ENCODE peak calls at places on chromosomes 1 and 21, in four cellular contexts. One of them, this sample, is unnamed. For H3K4me1, the result is how much of the 10 kb centered on the place peaks cover.

GRCh38 chr1:171217658-171218443 is 30.4 kb upstream of the FMO1 start:
- DNase-seq in A549: no peak
- DNase-seq in heart left ventricle: no peak
- DNase-seq in K562: no peak
- DNase-seq in this sample: no peak

GRCh38 chr1:19029191-19030085 is 73.0 kb upstream of the IFFO2 start:
- DNase-seq in A549: no peak
- DNase-seq in heart left ventricle: no peak
- DNase-seq in K562: no peak
- DNase-seq in this sample: no peak

GRCh38 chr1:151989131-151989868 is 4.4 kb downstream of the S100A10 start:
- DNase-seq in K562: no peak
- DNase-seq in heart left ventricle: peak
- DNase-seq in A549: peak
- DNase-seq in this sample: no peak

GRCh38 chr1:160637821-160638539 is 8.9 kb downstream of the SLAMF1 start:
- DNase-seq in heart left ventricle: no peak
- DNase-seq in K562: no peak
- DNase-seq in A549: no peak
- DNase-seq in this sample: no peak

GRCh38 chr21:45935628-45936027 is 45.9 kb upstream of the COL6A1 start:
- DNase-seq in K562: no peak
- DNase-seq in A549: no peak
- DNase-seq in heart left ventricle: no peak
- DNase-seq in this sample: no peak

GRCh38 chr1:13593511-13594131 is 10.0 kb downstream of the PDPN start:
- DNase-seq in K562: no peak
- DNase-seq in heart left ventricle: peak
- DNase-seq in A549: no peak
- DNase-seq in this sample: no peak

GRCh38 chr1:226223786-226224244 is 351 bp downstream of the MIXL1 start:
- DNase-seq in K562: peak
- DNase-seq in A549: peak
- DNase-seq in heart left ventricle: no peak
- DNase-seq in this sample: no peak

GRCh38 chr21:44643911-44644310 is 2.3 kb upstream of the KRTAP10-11 start:
- DNase-seq in A549: no peak
- DNase-seq in K562: no peak
- DNase-seq in heart left ventricle: no peak
- DNase-seq in this sample: no peak

GRCh38 chr1:150576794-150577556 is 2.4 kb downstream of the MCL1 start:
- DNase-seq in A549: no peak
- DNase-seq in K562: no peak
- DNase-seq in heart left ventricle: no peak
- DNase-seq in this sample: no peak

GRCh38 chr1:3772027-3772714 is 378 bp upstream of the SMIM1 start:
- DNase-seq in heart left ventricle: peak
- DNase-seq in K562: peak
- DNase-seq in A549: peak
- DNase-seq in this sample: peak

GRCh38 chr1:46086581-46086980 is 45.8 kb downstream of the PIK3R3 start:
- DNase-seq in A549: no peak
- DNase-seq in K562: no peak
- DNase-seq in heart left ventricle: no peak
- DNase-seq in this sample: no peak

GRCh38 chr1:37277366-37277765 is 197.0 kb upstream of the ZC3H12A start:
- DNase-seq in K562: no peak
- DNase-seq in heart left ventricle: no peak
- DNase-seq in A549: no peak
- DNase-seq in this sample: no peak

GRCh38 chr1:20739225-20739624 is 6.7 kb upstream of the SH2D5 start:
- DNase-seq in K562: no peak
- DNase-seq in heart left ventricle: no peak
- DNase-seq in A549: peak
- DNase-seq in this sample: no peak

GRCh38 chr1:17595602-17595925 is 56.1 kb downstream of the ARHGEF10L start:
- DNase-seq in heart left ventricle: no peak
- DNase-seq in K562: no peak
- DNase-seq in A549: no peak
- DNase-seq in this sample: no peak

GRCh38 chr21:45302082-45303061 is 14.7 kb upstream of the POFUT2 start:
- DNase-seq in heart left ventricle: peak
- DNase-seq in A549: no peak
- DNase-seq in K562: no peak
- DNase-seq in this sample: no peak

GRCh38 chr1:201288007-201288406 is 4.7 kb downstream of the PKP1 start:
- DNase-seq in A549: no peak
- DNase-seq in heart left ventricle: no peak
- DNase-seq in K562: no peak
- DNase-seq in this sample: no peak

GRCh38 chr1:163069142-163069541 is at the start of gene RGS4:
- DNase-seq in heart left ventricle: peak
- DNase-seq in K562: no peak
- DNase-seq in A549: peak
- DNase-seq in this sample: peak

DNA sequence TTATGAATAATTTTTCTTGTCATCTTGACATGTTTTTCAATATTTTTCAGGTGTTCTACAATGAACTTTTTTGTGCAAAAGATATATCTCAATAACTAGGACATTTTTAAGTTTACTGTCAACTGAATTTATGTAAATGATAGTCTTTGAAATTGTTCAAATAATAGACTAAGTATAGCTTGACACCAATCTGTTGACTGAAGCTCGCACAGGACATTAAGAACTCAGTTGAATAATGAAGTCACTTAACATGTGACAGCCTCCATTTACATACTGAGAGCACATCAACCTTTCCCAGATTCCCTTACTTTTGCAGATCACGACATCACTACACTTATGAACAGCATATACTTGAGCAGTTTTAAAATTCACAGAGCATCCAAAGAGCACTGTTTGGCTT is 268.2 kb downstream of the LRRC7 start:
- DNase-seq in A549: no peak
- DNase-seq in heart left ventricle: no peak
- DNase-seq in K562: no peak
- DNase-seq in this sample: no peak
- H3K4me3 ChIP-seq in A549: no peak
- H3K4me3 ChIP-seq in heart left ventricle: no peak
- H3K4me3 ChIP-seq in K562: no peak
- H3K4me3 ChIP-seq in this sample: no peak

GRCh38 chr1:7097938-7098592 is 312.8 kb downstream of the CAMTA1 start:
- DNase-seq in K562: no peak
- DNase-seq in heart left ventricle: no peak
- DNase-seq in A549: no peak
- DNase-seq in this sample: no peak
- H3K4me1 ChIP-seq in K562: under half
- H3K4me1 ChIP-seq in heart left ventricle: under half
- H3K4me1 ChIP-seq in A549: under half
- H3K4me1 ChIP-seq in this sample: under half

GRCh38 chr1:155128755-155129473 is 1.2 kb downstream of the EFNA1 start:
- DNase-seq in K562: no peak
- DNase-seq in A549: peak
- DNase-seq in heart left ventricle: peak
- DNase-seq in this sample: no peak
- H3K4me3 ChIP-seq in K562: no peak
- H3K4me3 ChIP-seq in A549: peak
- H3K4me3 ChIP-seq in heart left ventricle: peak
- H3K4me3 ChIP-seq in this sample: no peak

DNA sequence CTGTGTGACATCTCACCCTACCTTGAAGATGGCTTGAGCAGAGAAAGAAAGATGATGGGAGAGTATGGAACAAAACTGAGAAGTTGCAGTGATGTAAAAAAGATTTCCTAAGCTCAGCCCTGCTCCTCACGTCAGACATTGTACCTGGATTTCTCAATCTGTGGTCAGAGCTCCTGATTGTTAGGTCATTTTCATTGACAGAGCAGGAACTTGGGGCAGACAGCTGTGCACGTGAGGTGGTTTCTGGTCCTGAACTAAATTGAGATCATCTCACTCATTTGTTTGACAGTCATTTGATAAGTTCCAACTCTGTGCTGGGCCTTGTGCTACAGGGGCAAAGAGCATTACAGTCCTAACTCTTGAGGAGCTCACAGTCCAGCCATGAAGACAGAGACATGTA is 10.2 kb downstream of the TRAF3IP3 start:
- DNase-seq in heart left ventricle: no peak
- DNase-seq in K562: no peak
- DNase-seq in A549: no peak
- DNase-seq in this sample: no peak
- H3K4me1 ChIP-seq in heart left ventricle: under half
- H3K4me1 ChIP-seq in K562: under half
- H3K4me1 ChIP-seq in A549: under half
- H3K4me1 ChIP-seq in this sample: under half

GRCh38 chr1:23594149-23594917 is 35.0 kb upstream of the ID3 start:
- DNase-seq in K562: no peak
- DNase-seq in heart left ventricle: no peak
- DNase-seq in A549: no peak
- DNase-seq in this sample: no peak

GRCh38 chr1:23593556-23594148 is 34.4 kb upstream of the ID3 start:
- DNase-seq in A549: peak
- DNase-seq in heart left ventricle: no peak
- DNase-seq in K562: no peak
- DNase-seq in this sample: no peak

GRCh38 chr1:23593042-23593521 is 33.8 kb upstream of the ID3 start:
- DNase-seq in K562: no peak
- DNase-seq in A549: peak
- DNase-seq in heart left ventricle: no peak
- DNase-seq in this sample: no peak

GRCh38 chr1:23591460-23592208 is 32.3 kb upstream of the ID3 start:
- DNase-seq in A549: peak
- DNase-seq in K562: no peak
- DNase-seq in heart left ventricle: peak
- DNase-seq in this sample: no peak

DNA sequence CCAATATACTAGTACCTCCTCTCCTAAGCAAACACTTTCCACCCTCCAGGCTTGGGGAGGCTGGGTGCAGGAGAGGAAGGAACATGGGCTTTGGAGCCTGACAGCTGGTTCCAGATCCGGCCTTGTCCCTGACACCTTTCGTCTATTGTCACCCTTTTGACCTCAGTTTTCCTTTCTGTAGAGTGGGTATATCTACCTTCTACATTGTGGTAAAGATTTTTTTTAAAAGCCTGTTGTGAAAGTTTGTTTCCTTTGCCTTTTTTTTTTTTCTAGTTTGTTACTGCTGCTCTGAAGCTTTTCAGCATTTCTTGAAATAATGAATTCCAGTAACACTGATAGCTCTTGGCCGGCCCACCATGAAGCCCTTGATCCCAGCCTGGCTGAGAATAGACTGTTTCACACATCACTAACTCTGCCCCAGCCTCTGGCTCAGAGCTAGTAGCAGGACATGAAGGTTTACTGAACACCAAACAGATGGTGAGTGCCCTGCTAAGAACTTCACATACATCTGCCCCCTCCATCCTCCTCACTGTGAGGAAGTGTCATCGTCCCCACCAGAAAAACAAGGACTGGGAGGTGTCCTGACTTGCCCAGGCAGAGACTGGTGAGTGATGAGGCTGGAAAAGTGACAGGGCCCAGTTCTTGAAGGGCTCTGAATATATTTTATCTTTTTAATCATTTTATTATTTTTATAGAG is 33.1 kb upstream of the ID3 start:
- DNase-seq in heart left ventricle: no peak
- DNase-seq in A549: no peak
- DNase-seq in K562: no peak
- DNase-seq in this sample: no peak
- H3K4me3 ChIP-seq in heart left ventricle: no peak
- H3K4me3 ChIP-seq in A549: no peak
- H3K4me3 ChIP-seq in K562: no peak
- H3K4me3 ChIP-seq in this sample: no peak

GRCh38 chr21:34800797-34801518 is 132.2 kb downstream of the CLIC6 start:
- DNase-seq in heart left ventricle: no peak
- DNase-seq in K562: no peak
- DNase-seq in A549: peak
- DNase-seq in this sample: no peak
- H3K4me1 ChIP-seq in heart left ventricle: under half
- H3K4me1 ChIP-seq in K562: under half
- H3K4me1 ChIP-seq in A549: half or more
- H3K4me1 ChIP-seq in this sample: under half